ENCODE peak calls at places on chromosomes 1 and 21, in four cellular contexts. K is heart left ventricle, I is esophagus squamous epithelium, Q is fibroblast of lung. S is an unnamed sample.

GRCh38 chr1:176959461-176959860 is 205.1 kb downstream of the ASTN1 start:
- DNase-seq in K (no peak), I (no peak), Q (no peak), S (no peak)

GRCh38 chr1:180215856-180216625 is 14.0 kb upstream of the LHX4 start:
- DNase-seq in K (no peak), I (no peak), Q (no peak), S (no peak)

GRCh38 chr1:183653468-183653794 is 315 bp upstream of the APOBEC4 start:
- DNase-seq in K (no peak), I (no peak), Q (no peak), S (no peak)

GRCh38 chr1:229952670-229953520 is 114.1 kb upstream of the GALNT2 start:
- DNase-seq in K (no peak), I (no peak), Q (peak; percentile 9), S (no peak)

GRCh38 chr1:151641229-151641628 is 29.4 kb downstream of the SNX27 start:
- DNase-seq in K (no peak), I (no peak), Q (no peak), S (no peak)

GRCh38 chr1:167369933-167370332 is 148.4 kb downstream of the CD247 start:
- DNase-seq in K (no peak), I (no peak), Q (no peak), S (no peak)

GRCh38 chr21:28607545-28607944 is 385.1 kb downstream of the LTN1 start:
- DNase-seq in K (no peak), I (no peak), Q (no peak), S (no peak)

GRCh38 chr1:93633313-93633712 is 48.3 kb downstream of the BCAR3 start:
- DNase-seq in K (no peak), I (no peak), Q (no peak), S (no peak)

GRCh38 chr1:25543425-25544242 is at the start of gene LDLRAP1:
- DNase-seq in K (peak; percentile 84), I (no peak), Q (peak; percentile 66), S (no peak)

GRCh38 chr1:231421616-231421970 is 494 bp downstream of the EGLN1 start:
- DNase-seq in K (peak; percentile 46), I (no peak), Q (peak; percentile 42), S (no peak)

GRCh38 chr1:78483903-78484302 is 6.9 kb upstream of the PTGFR start:
- DNase-seq in K (no peak), I (no peak), Q (peak; percentile 18), S (no peak)

GRCh38 chr1:153348511-153349362 is at the start of gene PGLYRP4:
- DNase-seq in K (no peak), I (no peak), Q (no peak), S (no peak)

GRCh38 chr1:200372095-200372884 is 37.5 kb downstream of the ZNF281 start:
- DNase-seq in K (no peak), I (no peak), Q (peak; percentile 67), S (no peak)

GRCh38 chr1:204728045-204728444 is 42.5 kb upstream of the LRRN2 start:
- DNase-seq in K (peak; percentile 4), I (no peak), Q (no peak), S (no peak)

GRCh38 chr1:67441183-67441582 is 11.0 kb upstream of the SERBP1 start:
- DNase-seq in K (peak; percentile 46), I (no peak), Q (peak; percentile 73), S (no peak)

GRCh38 chr1:203858055-203858454 is 3.3 kb upstream of the SNRPE start:
- DNase-seq in K (no peak), I (no peak), Q (peak; percentile 50), S (no peak)

GRCh38 chr1:210600421-210601195 is 271.9 kb downstream of the HHAT start:
- DNase-seq in K (no peak), I (no peak), Q (no peak), S (no peak)

GRCh38 chr1:43373034-43373940 is 5.5 kb upstream of the ELOVL1 start:
- DNase-seq in K (no peak), I (no peak), Q (peak; percentile 79), S (no peak)

GRCh38 chr1:182086136-182086535 is 24.6 kb upstream of the ZNF648 start:
- DNase-seq in K (no peak), I (no peak), Q (no peak), S (no peak)

GRCh38 chr1:30816211-30817082 is 58.9 kb upstream of the LAPTM5 start:
- DNase-seq in K (peak; percentile 77), I (no peak), Q (peak; percentile 83), S (no peak)

GRCh38 chr1:212558665-212559480 is 49.7 kb upstream of the ATF3 start:
- DNase-seq in K (peak; percentile 95), I (peak; percentile 59), Q (peak; percentile 96), S (peak; percentile 86)
- TF ChIP-seq CTCF in K (no peak), I (no peak), Q (peak; percentile 1), S (peak; percentile 35)

GRCh38 chr1:18954270-18955071 is 2.0 kb downstream of the IFFO2 start:
- DNase-seq in K (no peak), I (no peak), Q (no peak), S (no peak)
- H3K4me1 ChIP-seq in K (peaks cover 52% of the 10 kb centered on the region), I (peaks cover 58% of the 10 kb centered on the region), Q (peaks cover 29% of the 10 kb centered on the region), S (peaks cover 37% of the 10 kb centered on the region)

DNA sequence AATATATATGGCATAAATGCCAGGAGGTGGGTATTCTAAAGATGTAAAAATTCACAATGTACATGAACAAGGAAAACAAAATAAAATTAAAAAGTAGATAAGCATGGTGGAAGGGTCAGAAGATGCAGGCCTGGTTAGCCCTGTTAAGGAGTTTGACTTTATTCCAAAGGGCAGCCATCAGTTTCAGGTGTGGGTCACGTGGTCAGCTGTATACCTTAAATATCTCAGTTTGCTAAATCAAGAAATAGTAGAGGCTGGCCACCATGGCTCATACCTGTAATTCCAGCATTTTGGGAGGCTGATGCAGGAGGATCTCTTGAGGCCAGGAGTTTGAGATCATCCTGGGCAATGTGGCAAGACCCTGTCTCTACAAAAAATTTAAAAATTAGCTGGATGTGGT is 8.5 kb upstream of the PINK1 start:
- DNase-seq in K (no peak), I (no peak), Q (no peak), S (no peak)
- H3K27ac ChIP-seq in K (no peak overlapping the region), I (no peak overlapping the region), Q (no peak overlapping the region), S (no peak overlapping the region)

GRCh38 chr21:37534431-37534830 is 167.9 kb downstream of the DYRK1A start:
- DNase-seq in K (no peak), I (no peak), Q (no peak), S (no peak)

GRCh38 chr21:37531402-37532042 is 164.9 kb downstream of the DYRK1A start:
- DNase-seq in K (peak; percentile 64), I (no peak), Q (no peak), S (peak; percentile 69)

GRCh38 chr21:37530901-37531351 is 164.4 kb downstream of the DYRK1A start:
- DNase-seq in K (no peak), I (no peak), Q (no peak), S (no peak)

GRCh38 chr21:37535130-37535529 is 168.6 kb downstream of the DYRK1A start:
- DNase-seq in K (no peak), I (no peak), Q (no peak), S (no peak)

GRCh38 chr21:37532868-37533780 is 166.6 kb downstream of the DYRK1A start:
- DNase-seq in K (no peak), I (no peak), Q (peak; percentile 29), S (no peak)
- TF ChIP-seq CTCF in K (no peak), I (no peak), Q (no peak), S (no peak)